ENCODE peak calls at places on chromosomes 5 and 9, in six cellular contexts. I is HepG2, N is GM12878, P is GM12891, D is H1, M is K562. C is an unnamed sample.

GRCh38 chr9:7174301-7174700 is 416.5 kb downstream of the KDM4C start:
- DNase-seq in I (no peak), N (no peak), P (no peak), D (no peak), M (no peak), C (no peak)

GRCh38 chr5:113081881-113082546 is 105.4 kb downstream of the DCP2 start:
- DNase-seq in I (no peak), N (no peak), P (no peak), D (no peak), M (no peak), C (no peak)

GRCh38 chr9:4435197-4435596 is 55.1 kb upstream of the SLC1A1 start:
- DNase-seq in I (no peak), N (no peak), P (no peak), D (no peak), M (no peak), C (no peak)

GRCh38 chr5:115170128-115170923 is 618 bp upstream of the TRIM36 start:
- DNase-seq in I (no peak), N (no peak), P (no peak), D (no peak), M (no peak), C (no peak)

GRCh38 chr5:168749391-168750100 is 170.4 kb upstream of the PANK3 start:
- DNase-seq in I (no peak), N (no peak), P (no peak), D (no peak), M (no peak), C (no peak)

GRCh38 chr5:164207646-164208045 is 702.2 kb downstream of the MAT2B start:
- DNase-seq in I (no peak), N (no peak), P (no peak), D (no peak), M (no peak), C (no peak)

GRCh38 chr5:133369161-133369783 is 243.1 kb downstream of the FSTL4 start:
- DNase-seq in I (no peak), N (no peak), P (no peak), D (no peak), M (no peak), C (no peak)

GRCh38 chr5:176161431-176161830 is 76.8 kb upstream of the SIMC1 start:
- DNase-seq in I (no peak), N (no peak), P (no peak), D (no peak), M (no peak), C (no peak)

GRCh38 chr9:96646081-96646991 is 8.8 kb downstream of the PRXL2C start:
- DNase-seq in I (no peak), N (no peak), P (no peak), D (no peak), M (no peak), C (no peak)

GRCh38 chr9:130745210-130745800 is 51.7 kb downstream of the EXOSC2 start:
- DNase-seq in I (no peak), N (no peak), P (no peak), D (no peak), M (peak; percentile 32), C (no peak)

GRCh38 chr5:83434929-83435328 is 36.6 kb upstream of the VCAN start:
- DNase-seq in I (no peak), N (no peak), P (no peak), D (no peak), M (no peak), C (no peak)

GRCh38 chr9:131661954-131662621 is 77.8 kb downstream of the RAPGEF1 start:
- DNase-seq in I (no peak), N (no peak), P (no peak), D (no peak), M (peak; percentile 50), C (no peak)

GRCh38 chr5:160326981-160327380 is 14.6 kb upstream of the CCNJL start:
- DNase-seq in I (no peak), N (no peak), P (no peak), D (no peak), M (no peak), C (no peak)

GRCh38 chr9:71626395-71626794 is 141.9 kb downstream of the CEMIP2 start:
- DNase-seq in I (no peak), N (no peak), P (no peak), D (no peak), M (no peak), C (no peak)

GRCh38 chr5:52657231-52657645 is 130.5 kb upstream of the ITGA1 start:
- DNase-seq in I (peak; percentile 18), N (no peak), P (no peak), D (no peak), M (peak; percentile 10), C (no peak)

GRCh38 chr9:88891015-88891414 is 100.3 kb upstream of the S1PR3 start:
- DNase-seq in I (no peak), N (no peak), P (no peak), D (no peak), M (no peak), C (no peak)

GRCh38 chr9:132171702-132172101 is 9.8 kb downstream of the NTNG2 start:
- DNase-seq in I (no peak), N (no peak), P (no peak), D (no peak), M (no peak), C (no peak)

GRCh38 chr9:14170973-14171596 is 142.9 kb downstream of the NFIB start:
- DNase-seq in I (no peak), N (no peak), P (no peak), D (no peak), M (no peak), C (no peak)

GRCh38 chr9:21904776-21905175 is 89.4 kb downstream of the CDKN2A start:
- DNase-seq in I (no peak), N (no peak), P (no peak), D (no peak), M (no peak), C (no peak)

GRCh38 chr9:134957165-134957944 is 39.6 kb upstream of the FCN1 start:
- DNase-seq in I (no peak), N (no peak), P (no peak), D (no peak), M (no peak), C (no peak)

GRCh38 chr9:91729558-91729842 is 220.5 kb downstream of the ROR2 start:
- DNase-seq in I (no peak), N (no peak), P (no peak), D (no peak), M (no peak), C (no peak)

GRCh38 chr5:116444373-116445058 is 130.1 kb downstream of the SEMA6A start:
- DNase-seq in I (no peak), N (no peak), P (no peak), D (no peak), M (no peak), C (no peak)

GRCh38 chr5:18000744-18001143 is 366.5 kb downstream of the TAF11L14 start:
- DNase-seq in I (no peak), N (no peak), P (no peak), D (no peak), M (no peak), C (no peak)

GRCh38 chr5:73215891-73216610 is 43.1 kb downstream of the TMEM174 start:
- DNase-seq in I (peak; percentile 49), N (no peak), P (peak; percentile 74), D (no peak), M (peak; percentile 85), C (peak; percentile 75)

GRCh38 chr5:10275460-10275859 is 25.4 kb downstream of the CCT5 start:
- DNase-seq in I (no peak), N (no peak), P (no peak), D (no peak), M (no peak), C (no peak)

GRCh38 chr9:112341741-112342140 is 8.3 kb upstream of the PTBP3 start:
- DNase-seq in I (peak; percentile 52), N (no peak), P (no peak), D (no peak), M (no peak), C (no peak)

GRCh38 chr5:9166202-9167147 is 379.4 kb downstream of the SEMA5A start:
- DNase-seq in I (no peak), N (no peak), P (no peak), D (no peak), M (no peak), C (no peak)

DNA sequence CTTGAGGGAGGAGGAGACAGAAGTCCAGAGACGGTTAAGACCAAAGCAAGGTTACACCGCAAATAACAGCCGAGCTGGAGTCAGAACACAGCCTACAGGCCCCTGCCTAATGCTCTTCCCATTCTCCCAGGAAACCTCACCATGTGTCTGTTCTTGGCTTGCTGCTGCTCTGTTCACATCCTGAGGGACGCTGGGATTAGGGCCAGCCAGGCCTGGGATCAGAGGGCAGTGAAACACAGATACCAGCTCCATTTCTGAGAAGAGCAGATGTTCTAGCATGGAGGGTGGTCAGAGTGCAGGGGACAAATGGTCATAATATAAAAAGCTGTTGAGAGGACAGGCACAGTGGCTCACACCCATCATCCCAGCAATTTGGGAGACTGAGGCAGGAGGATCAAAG is 124.8 kb upstream of the LARP1 start:
- DNase-seq in I (no peak), N (no peak), P (no peak), D (no peak), M (peak; percentile 8), C (no peak)
- TF ChIP-seq TAF1 in I (no peak), N (no peak), P (no peak), D (no peak), M (no peak), C (no peak)

GRCh38 chr5:131302506-131302905 is 38.7 kb downstream of the CDC42SE2 start:
- DNase-seq in I (no peak), N (no peak), P (no peak), D (no peak), M (no peak), C (no peak)
- TF ChIP-seq POLR2A in I (no peak), N (no peak), P (no peak), D (no peak), M (no peak), C (no peak)

GRCh38 chr9:78130004-78130403 is 98.4 kb upstream of the GNAQ start:
- DNase-seq in I (no peak), N (no peak), P (no peak), D (peak; percentile 39), M (no peak), C (no peak)

GRCh38 chr9:78131969-78132687 is 100.5 kb upstream of the GNAQ start:
- DNase-seq in I (no peak), N (no peak), P (no peak), D (no peak), M (no peak), C (no peak)

GRCh38 chr9:78133751-78134150 is 102.1 kb upstream of the CEP78 start:
- DNase-seq in I (no peak), N (no peak), P (no peak), D (no peak), M (no peak), C (no peak)

GRCh38 chr9:78130853-78131252 is 99.2 kb upstream of the GNAQ start:
- DNase-seq in I (no peak), N (no peak), P (no peak), D (no peak), M (no peak), C (no peak)

GRCh38 chr9:78132688-78133033 is 101.0 kb upstream of the GNAQ start:
- DNase-seq in I (no peak), N (no peak), P (no peak), D (no peak), M (no peak), C (no peak)
- TF ChIP-seq TAF1 in I (no peak), N (no peak), P (no peak), D (no peak), M (no peak), C (no peak)

DNA sequence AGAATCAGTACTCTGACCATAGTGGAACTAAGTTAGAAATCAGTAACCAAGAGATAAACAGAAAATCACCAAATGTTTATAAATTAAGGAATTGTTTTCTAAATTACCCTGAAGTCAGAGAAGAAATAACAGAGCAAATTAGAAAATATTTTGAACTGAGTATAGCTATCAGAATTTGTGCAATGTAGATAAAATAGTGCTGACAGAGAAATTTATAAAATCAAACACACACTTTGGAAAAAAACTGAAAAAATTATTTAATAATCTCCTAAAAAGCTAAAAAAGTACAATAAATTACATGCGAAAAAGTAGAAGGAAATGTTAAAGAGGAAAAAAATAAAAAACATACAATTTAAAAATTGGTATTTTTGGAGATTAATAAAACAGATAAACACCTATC is 37.1 kb upstream of the PPP1R2B start:
- DNase-seq in I (no peak), N (no peak), P (no peak), D (no peak), M (no peak), C (no peak)
- TF ChIP-seq POLR2A in I (no peak), N (no peak), P (no peak), D (no peak), M (no peak), C (no peak)

C was measured in GM12892.